ENCODE peak calls at places on chromosomes 7 and 10, in eight cellular contexts. R is right cardiac atrium; V is caudate nucleus; D is HCT116; W is SK-N-SH; Y is right lobe of liver; H is effector memory CD4-positive, alpha-beta T cell; N is IMR-90. O is an unnamed sample.

GRCh38 chr7:128381161-128381821 is 19.8 kb upstream of the PRRT4 start:
- DNase-seq in V (no peak), D (peak), Y (no peak), W (peak), H (no peak), R (no peak), N (no peak), O (no peak)

GRCh38 chr10:125661942-125662515 is 20.9 kb downstream of the TEX36 start:
- DNase-seq in W (no peak), H (no peak), Y (no peak), N (peak), V (no peak), R (no peak), D (peak), O (no peak)

GRCh38 chr10:79930267-79930666 is 18.6 kb downstream of the SFTPD start:
- DNase-seq in D (no peak), Y (no peak), R (no peak), W (no peak), V (no peak), N (no peak), H (no peak), O (peak)

GRCh38 chr10:33115720-33116119 is 157.7 kb upstream of the ITGB1 start:
- DNase-seq in H (no peak), Y (no peak), N (peak), V (no peak), D (no peak), R (no peak), W (no peak), O (no peak)

GRCh38 chr7:20388064-20388463 is 57.4 kb downstream of the ITGB8 start:
- DNase-seq in R (no peak), N (no peak), H (no peak), Y (no peak), W (no peak), D (no peak), V (no peak), O (no peak)

GRCh38 chr7:128458956-128459355 is 3.3 kb downstream of the HILPDA start:
- DNase-seq in W (no peak), R (no peak), H (no peak), Y (no peak), D (no peak), N (no peak), V (no peak), O (no peak)

GRCh38 chr10:133154996-133155778 is 4.8 kb upstream of the KNDC1 start:
- DNase-seq in D (no peak), R (no peak), V (no peak), N (no peak), H (no peak), Y (no peak), W (no peak), O (no peak)

GRCh38 chr10:133260895-133261725 is 15.6 kb downstream of the ADAM8 start:
- DNase-seq in Y (peak), V (no peak), N (no peak), W (peak), H (peak), R (peak), D (no peak), O (peak)

GRCh38 chr7:22546769-22547168 is 46.8 kb upstream of the STEAP1B start:
- DNase-seq in V (no peak), H (no peak), W (no peak), N (no peak), D (no peak), Y (no peak), R (no peak), O (no peak)

GRCh38 chr10:85213493-85213892 is 885.1 kb downstream of the CCSER2 start:
- DNase-seq in Y (no peak), N (no peak), R (no peak), H (no peak), W (no peak), D (no peak), V (no peak), O (no peak)

GRCh38 chr10:23523251-23523650 is 84.4 kb downstream of the OTUD1 start:
- DNase-seq in V (no peak), N (no peak), W (no peak), Y (no peak), R (no peak), D (no peak), H (no peak), O (no peak)

GRCh38 chr10:43091846-43092245 is 15.0 kb downstream of the RET start:
- DNase-seq in N (no peak), D (no peak), V (no peak), H (no peak), Y (no peak), W (no peak), R (no peak), O (no peak)

GRCh38 chr10:75400163-75400768 is 1.3 kb downstream of the ZNF503 start:
- DNase-seq in Y (no peak), H (no peak), W (peak), D (no peak), N (no peak), R (no peak), V (no peak), O (no peak)

GRCh38 chr7:117875566-117875965 is 2.3 kb upstream of the CTTNBP2 start:
- DNase-seq in N (peak), D (peak), R (no peak), V (no peak), Y (peak), H (no peak), W (no peak), O (no peak)

GRCh38 chr10:97025613-97026242 is 160.0 kb downstream of the SLIT1 start:
- DNase-seq in D (peak), V (no peak), R (peak), N (peak), Y (no peak), W (peak), H (peak), O (peak)

GRCh38 chr7:156376317-156376716 is 264.3 kb upstream of the RNF32 start:
- DNase-seq in V (no peak), R (no peak), W (no peak), N (no peak), H (no peak), D (no peak), Y (no peak), O (no peak)

GRCh38 chr7:3998060-3998459 is 684.0 kb upstream of the FOXK1 start:
- DNase-seq in N (peak), R (no peak), W (no peak), Y (no peak), D (no peak), H (no peak), V (no peak), O (no peak)

GRCh38 chr7:880450-880849 is 4.1 kb downstream of the GET4 start:
- DNase-seq in D (no peak), Y (peak), W (no peak), V (no peak), N (no peak), R (no peak), H (no peak), O (no peak)

GRCh38 chr10:132459252-132460028 is 62.4 kb downstream of the PWWP2B start:
- DNase-seq in H (no peak), N (no peak), R (peak), Y (peak), V (no peak), D (no peak), W (no peak), O (no peak)

GRCh38 chr7:22447759-22448158 is 52.2 kb downstream of the STEAP1B start:
- DNase-seq in D (no peak), N (peak), H (no peak), Y (no peak), R (no peak), V (no peak), W (no peak), O (no peak)

GRCh38 chr7:116670409-116671036 is 1.5 kb upstream of the MET start:
- DNase-seq in H (no peak), W (no peak), N (peak), D (no peak), V (no peak), Y (no peak), R (no peak), O (no peak)

GRCh38 chr10:69684020-69684980 is 54.3 kb downstream of the FAM241B start:
- DNase-seq in W (peak), V (no peak), N (peak), R (peak), H (no peak), Y (peak), D (no peak), O (no peak)

GRCh38 chr7:184768-185264 is 7.6 kb upstream of the FAM20C start:
- DNase-seq in H (no peak), W (no peak), R (no peak), V (no peak), Y (no peak), D (no peak), N (no peak), O (no peak)

GRCh38 chr7:54932818-54933543 is 85.8 kb upstream of the EGFR start:
- DNase-seq in R (peak), V (peak), D (peak), H (no peak), Y (peak), W (peak), N (peak), O (no peak)

GRCh38 chr7:90833443-90833842 is 237.3 kb downstream of the CDK14 start:
- DNase-seq in W (no peak), Y (no peak), D (no peak), N (peak), R (no peak), H (no peak), V (no peak), O (no peak)

GRCh38 chr10:32111585-32111984 is 55.4 kb upstream of the KIF5B start:
- DNase-seq in N (no peak), D (no peak), Y (no peak), H (no peak), W (no peak), V (no peak), R (no peak), O (no peak)

GRCh38 chr10:127906548-127907377 is at the start of gene PTPRE:
- DNase-seq in V (peak), R (peak), Y (peak), N (peak), W (peak), H (peak), D (peak), O (peak)

GRCh38 chr10:47349941-47350371 is 1.8 kb downstream of the RBP3 start:
- DNase-seq in R (no peak), N (no peak), D (no peak), W (no peak), H (no peak), V (no peak), Y (no peak), O (no peak)

GRCh38 chr10:44463511-44464121 is 78.7 kb upstream of the CXCL12 start:
- DNase-seq in N (no peak), R (no peak), V (no peak), W (no peak), H (no peak), D (no peak), Y (no peak), O (no peak)
- H3K27ac ChIP-seq in N (no peak), R (no peak), V (no peak), W (no peak), H (no peak), D (no peak), Y (no peak), O (no peak)

GRCh38 chr7:111953611-111954010 is 252.6 kb downstream of the DOCK4 start:
- DNase-seq in N (no peak), W (peak), Y (peak), R (no peak), H (no peak), V (no peak), D (no peak), O (no peak)
- H3K27ac ChIP-seq in N (no peak), W (peak), Y (peak), R (no peak), H (no peak), V (no peak), D (no peak), O (no peak)

GRCh38 chr7:143265017-143265693 is 1.9 kb downstream of the GSTK1 start:
- DNase-seq in H (no peak), D (no peak), R (no peak), N (no peak), W (no peak), Y (no peak), V (no peak), O (no peak)
- H3K27ac ChIP-seq in H (peak), D (no peak), R (peak), N (no peak), W (no peak), Y (no peak), V (no peak), O (no peak)

GRCh38 chr10:95404460-95404858 is 113.7 kb upstream of the PDLIM1 start:
- DNase-seq in V (no peak), H (no peak), N (no peak), Y (no peak), W (no peak), R (no peak), D (no peak), O (no peak)
- H3K27ac ChIP-seq in V (peak), H (no peak), N (no peak), Y (no peak), W (no peak), R (peak), D (no peak), O (no peak)

O was measured in CD8-positive, alpha-beta T cell.